ENCODE peak calls at places on chromosomes 2 and 18, in four cellular contexts. F is K562, V is H1, E is HepG2. G is an unnamed sample.
A peak's percentile ranks its signal among the peaks of the same experiment; 100 is the strongest.

GRCh38 chr2:3625186-3625585 is 30.3 kb downstream of the COLEC11 start:
- DNase-seq in F (no peak), V (peak; percentile 27), E (no peak), G (no peak)

GRCh38 chr2:150587547-150588209 is 100.2 kb upstream of the RND3 start:
- DNase-seq in F (no peak), V (no peak), E (no peak), G (peak; percentile 65)

GRCh38 chr2:200225943-200226342 is 80.5 kb upstream of the SPATS2L start:
- DNase-seq in F (no peak), V (no peak), E (no peak), G (peak; percentile 28)

GRCh38 chr2:43280994-43281393 is 54.6 kb upstream of the ZFP36L2 start:
- DNase-seq in F (no peak), V (no peak), E (no peak), G (no peak)

GRCh38 chr2:145598434-145598833 is 1078.5 kb upstream of the ZEB2 start:
- DNase-seq in F (no peak), V (no peak), E (no peak), G (peak; percentile 89)

GRCh38 chr2:205660521-205661124 is 21.7 kb upstream of the NRP2 start:
- DNase-seq in F (no peak), V (peak; percentile 30), E (no peak), G (peak; percentile 98)

GRCh38 chr2:55804535-55804934 is 110.9 kb upstream of the PNPT1 start:
- DNase-seq in F (no peak), V (no peak), E (no peak), G (no peak)

GRCh38 chr18:76202322-76202721 is 292.7 kb downstream of the ZNF516 start:
- DNase-seq in F (no peak), V (no peak), E (no peak), G (no peak)

GRCh38 chr2:152456262-152456661 is 121.3 kb downstream of the FMNL2 start:
- DNase-seq in F (no peak), V (no peak), E (peak; percentile 52), G (peak; percentile 20)

GRCh38 chr18:34658101-34658500 is 52.0 kb upstream of the DTNA start:
- DNase-seq in F (no peak), V (no peak), E (no peak), G (no peak)

GRCh38 chr2:120613742-120614481 is 121.8 kb upstream of the GLI2 start:
- DNase-seq in F (no peak), V (no peak), E (no peak), G (peak; percentile 84)

GRCh38 chr2:105544591-105545377 is 145.9 kb upstream of the FHL2 start:
- DNase-seq in F (no peak), V (peak; percentile 17), E (no peak), G (no peak)

GRCh38 chr2:47512581-47513083 is 109.7 kb downstream of the MSH2 start:
- DNase-seq in F (peak; percentile 50), V (no peak), E (peak; percentile 54), G (peak; percentile 64)

GRCh38 chr2:26870585-26871095 is 22.7 kb downstream of the DPYSL5 start:
- DNase-seq in F (no peak), V (peak; percentile 4), E (no peak), G (no peak)
- TF ChIP-seq MAFK in F (no peak), V (no peak), E (no peak), G (no peak)

GRCh38 chr18:68847219-68847860 is 49.5 kb downstream of the CCDC102B start:
- DNase-seq in F (no peak), V (no peak), E (peak; percentile 4), G (peak; percentile 63)
- H4K20me1 ChIP-seq in F (no peaks in the 10 kb centered on the region), V (no peaks in the 10 kb centered on the region), E (no peaks in the 10 kb centered on the region), G (no peaks in the 10 kb centered on the region)

GRCh38 chr18:35705988-35706387 is 124.4 kb downstream of the GALNT1 start:
- DNase-seq in F (no peak), V (no peak), E (peak; percentile 15), G (no peak)
- TF ChIP-seq MAFK in F (no peak), V (no peak), E (no peak), G (no peak)

GRCh38 chr18:28134774-28135173 is 42.2 kb downstream of the CDH2 start:
- DNase-seq in F (no peak), V (no peak), E (no peak), G (no peak)
- H4K20me1 ChIP-seq in F (no peaks in the 10 kb centered on the region), V (no peaks in the 10 kb centered on the region), E (no peaks in the 10 kb centered on the region), G (no peaks in the 10 kb centered on the region)

DNA sequence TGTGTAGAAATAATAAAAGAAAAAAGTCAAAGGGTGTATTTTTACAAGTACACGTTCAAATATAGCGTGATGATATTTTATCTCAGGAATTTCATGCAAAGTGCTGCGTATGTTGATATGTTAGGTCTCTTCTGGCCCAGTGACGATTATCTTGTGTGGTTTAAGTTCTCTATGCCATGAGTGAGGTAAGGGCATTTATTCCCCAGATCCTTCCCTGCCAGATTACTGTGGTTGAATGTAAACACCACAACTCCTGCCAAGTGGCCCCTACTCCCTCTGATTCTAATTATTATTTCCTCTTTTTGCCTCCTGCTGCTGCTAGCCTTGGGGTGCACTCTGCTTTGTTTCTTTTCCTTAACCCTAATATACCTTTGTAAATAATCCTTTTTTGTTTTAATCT is 12.1 kb downstream of the SCN2A start:
- DNase-seq in F (no peak), V (no peak), E (no peak), G (no peak)
- TF ChIP-seq MAFK in F (no peak), V (no peak), E (no peak), G (no peak)

GRCh38 chr2:180799141-180799540 is 181.3 kb upstream of the UBE2E3 start:
- DNase-seq in F (no peak), V (no peak), E (no peak), G (no peak)
- H4K20me1 ChIP-seq in F (no peaks in the 10 kb centered on the region), V (no peaks in the 10 kb centered on the region), E (no peaks in the 10 kb centered on the region), G (no peaks in the 10 kb centered on the region)

GRCh38 chr2:128638311-128638710 is 319.6 kb upstream of the HS6ST1 start:
- DNase-seq in F (no peak), V (peak; percentile 52), E (no peak), G (no peak)
- TF ChIP-seq MAFK in F (no peak), V (no peak), E (no peak), G (no peak)

G was measured in IMR-90.